ENCODE peak calls at places on chromosomes 4 and X, in eight cellular contexts. R is activated T-helper 1 cell treated with anti-CD3 and anti-CD28 coated beads, Interleukin-12 subunit alpha, Interleukin-12 subunit beta, Interleukin-2, Interleukin-4 antibody, amounts not matched to agents 30 ng/mL and 10 ng/mL and 1 ng/mL, durations not matched to agents 14 hours and 24 hours and 36 hours; T is endothelial cell of umbilical vein; V is EH; P is mucosa of descending colon; Y is stimulated activated CD4-positive, alpha-beta T cell treated with anti-CD3 and anti-CD28 coated beads, Interleukin-4, amount 100 ng/mL, for 24 hours; I is NCI-H2081; W is fibroblast of pulmonary artery. N is an unnamed sample.

GRCh38 chrX:100682939-100683338 is 38.9 kb downstream of the SRPX2 start:
- DNase-seq in R (no peak), T (no peak), V (no peak), P (no peak), Y (no peak), I (no peak), W (no peak), N (no peak)

GRCh38 chr4:47717173-47717572 is 120.7 kb downstream of the CORIN start:
- DNase-seq in R (no peak), T (no peak), V (no peak), P (no peak), Y (no peak), I (no peak), W (no peak), N (no peak)

GRCh38 chr4:104615496-104615895 is 120.8 kb upstream of the CXXC4 start:
- DNase-seq in R (no peak), T (no peak), V (no peak), P (no peak), Y (no peak), I (no peak), W (no peak), N (no peak)

GRCh38 chr4:106315476-106315967 is 487 bp downstream of the TBCK start:
- DNase-seq in R (peak), T (no peak), V (peak), P (no peak), Y (peak), I (no peak), W (peak), N (no peak)

GRCh38 chr4:123246085-123246484 is 150.5 kb upstream of the SPRY1 start:
- DNase-seq in R (no peak), T (no peak), V (no peak), P (no peak), Y (no peak), I (no peak), W (no peak), N (no peak)

GRCh38 chrX:41043950-41044349 is 41.3 kb upstream of the USP9X start:
- DNase-seq in R (no peak), T (peak), V (peak), P (no peak), Y (no peak), I (no peak), W (peak), N (peak)

GRCh38 chr4:182530451-182530850 is 287.2 kb downstream of the TENM3 start:
- DNase-seq in R (no peak), T (no peak), V (no peak), P (no peak), Y (no peak), I (no peak), W (no peak), N (no peak)

GRCh38 chr4:124650614-124651013 is 61.9 kb downstream of the ANKRD50 start:
- DNase-seq in R (no peak), T (no peak), V (no peak), P (peak), Y (no peak), I (no peak), W (no peak), N (no peak)

GRCh38 chrX:31268359-31268758 is 196.5 kb upstream of the FTHL17 start:
- DNase-seq in R (no peak), T (no peak), V (peak), P (no peak), Y (no peak), I (no peak), W (peak), N (no peak)

GRCh38 chrX:106300239-106300638 is 132.1 kb downstream of the PWWP3B start:
- DNase-seq in R (no peak), T (no peak), V (no peak), P (no peak), Y (no peak), I (no peak), W (peak), N (no peak)

GRCh38 chr4:10336471-10336870 is 120.8 kb downstream of the ZNF518B start:
- DNase-seq in R (no peak), T (no peak), V (peak), P (no peak), Y (no peak), I (no peak), W (peak), N (no peak)

GRCh38 chr4:182093947-182094346 is 149.3 kb upstream of the TENM3 start:
- DNase-seq in R (no peak), T (no peak), V (no peak), P (no peak), Y (no peak), I (no peak), W (no peak), N (no peak)